ENCODE peak calls at places on chromosomes 16 and 17, in four cellular contexts. One of them, this sample, is unnamed.

GRCh38 chr17:44247346-44248219 is 20.4 kb downstream of the SLC4A1 start:
- DNase-seq in left lung: no peak
- DNase-seq in IMR-90: no peak
- DNase-seq in effector memory CD4-positive, alpha-beta T cell: no peak
- DNase-seq in this sample: no peak

GRCh38 chr17:31321971-31322370 is 549 bp upstream of the EVI2A start:
- DNase-seq in left lung: no peak
- DNase-seq in IMR-90: no peak
- DNase-seq in effector memory CD4-positive, alpha-beta T cell: peak
- DNase-seq in this sample: no peak

GRCh38 chr16:81899601-81900000 is 111.7 kb downstream of the SDR42E1 start:
- DNase-seq in left lung: no peak
- DNase-seq in IMR-90: no peak
- DNase-seq in effector memory CD4-positive, alpha-beta T cell: no peak
- DNase-seq in this sample: no peak

GRCh38 chr17:49592263-49592662 is 16.6 kb downstream of the NXPH3 start:
- DNase-seq in left lung: no peak
- DNase-seq in IMR-90: no peak
- DNase-seq in effector memory CD4-positive, alpha-beta T cell: no peak
- DNase-seq in this sample: no peak

GRCh38 chr17:38352245-38353083 is 820 bp downstream of the SOCS7 start:
- DNase-seq in left lung: peak
- DNase-seq in IMR-90: no peak
- DNase-seq in effector memory CD4-positive, alpha-beta T cell: no peak
- DNase-seq in this sample: no peak

GRCh38 chr17:39225974-39226683 is 384 bp upstream of the STAC2 start:
- DNase-seq in left lung: no peak
- DNase-seq in IMR-90: peak
- DNase-seq in effector memory CD4-positive, alpha-beta T cell: peak
- DNase-seq in this sample: peak

GRCh38 chr17:69857412-69857835 is 217.6 kb upstream of the KCNJ16 start:
- DNase-seq in left lung: no peak
- DNase-seq in IMR-90: peak
- DNase-seq in effector memory CD4-positive, alpha-beta T cell: no peak
- DNase-seq in this sample: no peak

GRCh38 chr17:33057564-33057963 is 65.9 kb downstream of the SPACA3 start:
- DNase-seq in left lung: no peak
- DNase-seq in IMR-90: no peak
- DNase-seq in effector memory CD4-positive, alpha-beta T cell: no peak
- DNase-seq in this sample: no peak

DNA sequence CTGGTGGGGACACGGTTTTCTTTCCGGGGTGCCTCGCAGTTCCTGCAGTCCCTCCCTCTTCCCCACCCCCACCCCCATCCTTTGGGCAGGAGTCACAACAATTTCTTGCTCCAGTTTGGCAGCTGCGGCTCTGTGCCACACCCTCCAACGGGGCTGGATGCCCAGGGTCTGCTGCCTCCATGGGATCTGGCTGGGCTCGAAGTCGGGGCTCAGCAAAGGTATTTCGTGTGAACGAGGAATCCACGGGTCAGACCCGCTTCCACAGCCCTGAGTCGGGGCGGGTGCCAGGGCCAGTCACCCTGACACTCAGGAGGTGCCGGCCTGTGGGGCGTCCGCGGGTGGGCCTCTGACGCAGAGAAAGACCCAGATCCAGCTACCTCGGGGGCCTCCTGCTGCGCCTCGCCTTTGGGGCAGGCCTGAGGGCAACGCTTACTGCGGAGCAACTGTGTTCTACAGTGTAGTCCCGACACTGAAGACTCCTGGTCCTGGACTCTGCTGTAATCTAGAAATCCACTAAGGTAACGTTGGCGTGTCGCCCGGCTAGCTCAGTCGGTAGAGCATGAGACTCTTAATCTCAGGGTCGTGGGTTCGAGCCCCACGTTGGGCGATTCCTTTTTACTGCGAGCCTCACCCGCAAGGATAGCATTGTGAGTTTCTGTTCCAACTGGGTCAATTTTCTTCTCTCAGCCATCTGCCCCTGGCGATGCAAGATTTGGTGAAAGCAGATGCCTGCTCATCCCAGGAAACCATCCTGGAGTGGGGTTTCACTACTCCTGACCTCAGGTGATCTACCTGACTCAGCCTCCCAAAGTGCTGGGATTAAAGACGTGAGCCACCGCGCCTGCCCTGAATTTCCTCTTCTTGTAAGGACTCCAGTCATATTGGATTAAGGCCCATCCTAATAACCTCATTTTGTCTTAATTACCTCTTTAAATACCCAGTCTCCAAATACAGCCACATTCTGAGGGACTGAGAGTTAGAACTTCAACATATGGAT is 12.5 kb upstream of the OR1F1 start:
- DNase-seq in left lung: no peak
- DNase-seq in IMR-90: peak
- DNase-seq in effector memory CD4-positive, alpha-beta T cell: no peak
- DNase-seq in this sample: no peak
- H3K4me3 ChIP-seq in left lung: no peak
- H3K4me3 ChIP-seq in IMR-90: peak
- H3K4me3 ChIP-seq in effector memory CD4-positive, alpha-beta T cell: no peak
- H3K4me3 ChIP-seq in this sample: no peak

DNA sequence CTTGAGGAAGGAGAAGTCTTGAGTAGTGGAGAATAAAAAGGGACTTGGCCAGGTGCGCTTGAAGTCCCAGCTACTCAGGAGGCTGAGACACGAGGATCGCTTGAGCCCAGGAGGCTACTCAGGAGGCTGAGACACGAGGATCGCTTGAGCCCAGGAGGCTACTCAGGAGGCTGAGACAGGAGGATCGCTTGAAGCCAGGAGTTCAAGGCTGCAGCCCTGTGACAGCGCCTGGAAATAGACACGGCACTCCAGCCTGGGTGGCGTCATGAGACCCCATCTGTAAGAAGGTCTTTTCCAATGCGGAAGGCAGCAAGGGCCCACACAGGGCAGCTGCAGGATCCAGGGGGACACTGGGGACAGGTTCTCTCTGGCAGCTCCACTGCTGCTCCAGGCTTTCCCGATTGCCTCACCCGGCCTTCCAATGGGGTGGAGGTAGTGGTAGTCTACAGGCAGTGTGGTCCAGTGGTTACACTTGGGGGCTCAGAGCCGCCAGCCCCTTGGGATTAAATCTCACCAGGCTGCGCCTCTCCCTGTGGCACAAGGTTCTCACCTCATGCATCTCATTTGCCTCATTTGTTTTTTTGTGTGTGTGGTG is 143.4 kb downstream of the SEC14L1 start:
- DNase-seq in left lung: no peak
- DNase-seq in IMR-90: no peak
- DNase-seq in effector memory CD4-positive, alpha-beta T cell: no peak
- DNase-seq in this sample: no peak
- H3K27ac ChIP-seq in left lung: no peak
- H3K27ac ChIP-seq in IMR-90: no peak
- H3K27ac ChIP-seq in effector memory CD4-positive, alpha-beta T cell: no peak
- H3K27ac ChIP-seq in this sample: no peak

GRCh38 chr16:19411298-19411697 is 6.4 kb upstream of the TMC5 start:
- DNase-seq in left lung: no peak
- DNase-seq in IMR-90: no peak
- DNase-seq in effector memory CD4-positive, alpha-beta T cell: no peak
- DNase-seq in this sample: no peak
- H3K4me3 ChIP-seq in left lung: peak
- H3K4me3 ChIP-seq in IMR-90: no peak
- H3K4me3 ChIP-seq in effector memory CD4-positive, alpha-beta T cell: no peak
- H3K4me3 ChIP-seq in this sample: peak

GRCh38 chr17:18315498-18316360 is 636 bp downstream of the SMCR8 start:
- DNase-seq in left lung: peak
- DNase-seq in IMR-90: peak
- DNase-seq in effector memory CD4-positive, alpha-beta T cell: no peak
- DNase-seq in this sample: no peak
- H3K27ac ChIP-seq in left lung: peak
- H3K27ac ChIP-seq in IMR-90: peak
- H3K27ac ChIP-seq in effector memory CD4-positive, alpha-beta T cell: peak
- H3K27ac ChIP-seq in this sample: peak